ENCODE peak calls at places on chromosomes 16 and 17, in six cellular contexts. One of them, this sample, is unnamed.

GRCh38 chr16:89409161-89409711 is 81.1 kb downstream of the ANKRD11 start:
- DNase-seq in mesendoderm: peak; percentile 85
- DNase-seq in mesenchymal stem cell: peak; percentile 56
- DNase-seq in H9: no peak
- DNase-seq in GM23248: peak; percentile 77
- DNase-seq in H1: no peak
- DNase-seq in this sample: no peak

GRCh38 chr17:67315865-67316264 is 50.5 kb downstream of the PSMD12 start:
- DNase-seq in mesendoderm: no peak
- DNase-seq in mesenchymal stem cell: no peak
- DNase-seq in H9: no peak
- DNase-seq in GM23248: no peak
- DNase-seq in H1: no peak
- DNase-seq in this sample: no peak

GRCh38 chr17:46964315-46965265 is 14.5 kb downstream of the RPRML start:
- DNase-seq in mesendoderm: peak; percentile 63
- DNase-seq in mesenchymal stem cell: peak; percentile 50
- DNase-seq in H9: peak; percentile 70
- DNase-seq in GM23248: peak; percentile 30
- DNase-seq in H1: peak; percentile 66
- DNase-seq in this sample: no peak

GRCh38 chr16:63346000-63346399 is 1309.8 kb upstream of the CDH8 start:
- DNase-seq in mesendoderm: no peak
- DNase-seq in mesenchymal stem cell: no peak
- DNase-seq in H9: no peak
- DNase-seq in GM23248: no peak
- DNase-seq in H1: no peak
- DNase-seq in this sample: no peak

GRCh38 chr17:21127508-21128077 is 829 bp downstream of the DHRS7B start:
- DNase-seq in mesendoderm: no peak
- DNase-seq in mesenchymal stem cell: no peak
- DNase-seq in H9: no peak
- DNase-seq in GM23248: peak; percentile 53
- DNase-seq in H1: no peak
- DNase-seq in this sample: no peak

GRCh38 chr16:15996432-15997109 is 47.2 kb downstream of the ABCC1 start:
- DNase-seq in mesendoderm: peak; percentile 66
- DNase-seq in mesenchymal stem cell: peak; percentile 93
- DNase-seq in H9: no peak
- DNase-seq in GM23248: peak; percentile 87
- DNase-seq in H1: no peak
- DNase-seq in this sample: peak; percentile 31

GRCh38 chr17:56499799-56500388 is 93.6 kb upstream of the NOG start:
- DNase-seq in mesendoderm: peak; percentile 48
- DNase-seq in mesenchymal stem cell: peak; percentile 39
- DNase-seq in H9: no peak
- DNase-seq in GM23248: peak; percentile 45
- DNase-seq in H1: no peak
- DNase-seq in this sample: no peak

GRCh38 chr16:11145173-11145820 is 110.7 kb downstream of the SOCS1 start:
- DNase-seq in mesendoderm: no peak
- DNase-seq in mesenchymal stem cell: no peak
- DNase-seq in H9: no peak
- DNase-seq in GM23248: peak; percentile 89
- DNase-seq in H1: no peak
- DNase-seq in this sample: peak; percentile 36

GRCh38 chr17:64635647-64636305 is 26.3 kb downstream of the SMURF2 start:
- DNase-seq in mesendoderm: no peak
- DNase-seq in mesenchymal stem cell: peak; percentile 51
- DNase-seq in H9: no peak
- DNase-seq in GM23248: peak; percentile 87
- DNase-seq in H1: no peak
- DNase-seq in this sample: no peak

GRCh38 chr17:62724398-62725146 is 83.5 kb downstream of the MARCHF10 start:
- DNase-seq in mesendoderm: no peak
- DNase-seq in mesenchymal stem cell: no peak
- DNase-seq in H9: peak; percentile 31
- DNase-seq in GM23248: peak; percentile 40
- DNase-seq in H1: no peak
- DNase-seq in this sample: no peak

DNA sequence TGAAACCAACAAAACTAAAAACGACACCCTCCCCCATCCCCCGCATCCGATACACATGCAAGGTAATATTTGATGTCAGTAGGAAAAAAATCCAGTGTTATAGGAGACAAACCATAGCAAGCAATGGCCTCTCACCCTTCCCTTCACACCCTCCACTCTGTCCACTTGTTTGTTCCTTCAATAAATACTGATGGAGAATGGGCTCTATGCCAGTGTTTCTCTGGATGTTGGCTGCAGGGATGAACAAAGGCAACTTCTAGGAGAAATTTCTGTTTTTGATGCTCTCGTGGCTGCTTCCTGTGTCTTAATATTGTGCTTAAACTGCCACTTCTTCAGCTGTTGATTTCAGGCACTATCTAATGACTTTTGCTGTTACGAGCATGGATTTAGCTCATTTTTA is 98.8 kb downstream of the WWOX start:
- DNase-seq in mesendoderm: no peak
- DNase-seq in mesenchymal stem cell: no peak
- DNase-seq in H9: no peak
- DNase-seq in GM23248: no peak
- DNase-seq in H1: no peak
- DNase-seq in this sample: no peak
- H3K4me1 ChIP-seq in mesendoderm: no peaks in the 10 kb centered on the region
- H3K4me1 ChIP-seq in mesenchymal stem cell: no peaks in the 10 kb centered on the region
- H3K4me1 ChIP-seq in H9: no peaks in the 10 kb centered on the region
- H3K4me1 ChIP-seq in GM23248: no peaks in the 10 kb centered on the region
- H3K4me1 ChIP-seq in H1: peaks cover 3% of the 10 kb centered on the region
- H3K4me1 ChIP-seq in this sample: no peaks in the 10 kb centered on the region

GRCh38 chr16:4387769-4388168 is 16.1 kb downstream of the VASN start:
- DNase-seq in mesendoderm: no peak
- DNase-seq in mesenchymal stem cell: no peak
- DNase-seq in H9: no peak
- DNase-seq in GM23248: no peak
- DNase-seq in H1: peak; percentile 47
- DNase-seq in this sample: no peak

GRCh38 chr16:4388275-4389021 is 16.8 kb downstream of the VASN start:
- DNase-seq in mesendoderm: peak; percentile 85
- DNase-seq in mesenchymal stem cell: no peak
- DNase-seq in H9: no peak
- DNase-seq in GM23248: peak; percentile 57
- DNase-seq in H1: peak; percentile 51
- DNase-seq in this sample: peak; percentile 67

GRCh38 chr16:4390266-4391260 is 18.9 kb downstream of the VASN start:
- DNase-seq in mesendoderm: peak; percentile 70
- DNase-seq in mesenchymal stem cell: no peak
- DNase-seq in H9: peak; percentile 76
- DNase-seq in GM23248: no peak
- DNase-seq in H1: no peak
- DNase-seq in this sample: no peak

GRCh38 chr16:4386951-4387565 is 15.4 kb downstream of the VASN start:
- DNase-seq in mesendoderm: no peak
- DNase-seq in mesenchymal stem cell: no peak
- DNase-seq in H9: no peak
- DNase-seq in GM23248: peak; percentile 57
- DNase-seq in H1: no peak
- DNase-seq in this sample: no peak

DNA sequence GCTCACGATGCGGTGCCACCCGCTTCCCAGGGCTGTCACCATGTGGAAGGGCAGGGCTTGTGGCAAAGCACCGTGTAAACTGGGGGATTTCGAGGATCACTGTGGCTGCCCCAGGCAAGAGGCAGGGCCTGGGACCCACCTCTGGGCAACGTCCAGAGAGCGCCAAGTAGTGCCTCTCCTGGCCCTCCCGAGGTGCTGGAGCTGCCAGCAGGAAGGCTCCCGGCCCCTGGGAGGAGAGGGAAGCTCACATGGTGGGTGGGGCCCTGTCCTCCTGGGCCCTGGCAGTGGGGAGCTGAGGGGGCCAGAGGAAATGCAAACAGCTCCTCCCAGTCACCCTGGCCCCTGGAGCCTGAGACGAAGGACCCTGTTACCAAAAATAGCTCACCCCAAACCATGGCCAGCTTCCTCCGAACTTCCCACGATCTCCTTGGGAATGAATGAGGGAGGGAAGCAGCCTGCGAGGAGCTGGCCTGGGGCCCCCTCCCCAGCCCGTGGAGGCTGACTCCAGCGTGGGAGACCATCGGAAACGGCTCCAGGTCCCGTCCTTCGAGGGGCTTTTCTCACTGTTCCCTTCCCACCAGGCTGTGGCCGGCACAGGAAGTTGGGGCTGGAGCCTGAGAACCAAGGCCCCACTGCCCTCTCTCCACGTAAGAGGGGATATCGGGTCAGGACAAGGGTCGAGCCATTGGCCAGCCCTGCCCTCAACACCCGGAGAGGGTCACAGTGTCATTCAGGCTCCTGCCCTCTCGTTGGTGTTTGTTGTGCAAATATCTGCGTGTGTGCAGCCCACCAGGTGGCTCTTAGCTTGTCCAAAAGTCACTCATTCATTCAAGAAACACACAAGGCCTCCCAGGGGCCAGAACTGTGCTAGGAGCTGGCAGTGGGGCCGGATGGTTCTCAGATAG is 17.7 kb downstream of the VASN start:
- DNase-seq in mesendoderm: no peak
- DNase-seq in mesenchymal stem cell: no peak
- DNase-seq in H9: no peak
- DNase-seq in GM23248: peak; percentile 28
- DNase-seq in H1: peak; percentile 58
- DNase-seq in this sample: no peak
- H3K4me1 ChIP-seq in mesendoderm: peaks cover 16% of the 10 kb centered on the region
- H3K4me1 ChIP-seq in mesenchymal stem cell: peaks cover 70% of the 10 kb centered on the region
- H3K4me1 ChIP-seq in H9: peaks cover 5% of the 10 kb centered on the region
- H3K4me1 ChIP-seq in GM23248: peaks cover 61% of the 10 kb centered on the region
- H3K4me1 ChIP-seq in H1: peaks cover 47% of the 10 kb centered on the region
- H3K4me1 ChIP-seq in this sample: peaks cover 56% of the 10 kb centered on the region

GRCh38 chr17:76270770-76271668 is 5.9 kb downstream of the UBALD2 start:
- DNase-seq in mesendoderm: no peak
- DNase-seq in mesenchymal stem cell: no peak
- DNase-seq in H9: no peak
- DNase-seq in GM23248: no peak
- DNase-seq in H1: no peak
- DNase-seq in this sample: no peak
- H3K4me1 ChIP-seq in mesendoderm: peaks cover 7% of the 10 kb centered on the region
- H3K4me1 ChIP-seq in mesenchymal stem cell: peaks cover 67% of the 10 kb centered on the region
- H3K4me1 ChIP-seq in H9: peaks cover 5% of the 10 kb centered on the region
- H3K4me1 ChIP-seq in GM23248: peaks cover 16% of the 10 kb centered on the region
- H3K4me1 ChIP-seq in H1: peaks cover 27% of the 10 kb centered on the region
- H3K4me1 ChIP-seq in this sample: peaks cover 62% of the 10 kb centered on the region

GRCh38 chr17:967122-967521 is 12.5 kb downstream of the NXN start:
- DNase-seq in mesendoderm: no peak
- DNase-seq in mesenchymal stem cell: no peak
- DNase-seq in H9: no peak
- DNase-seq in GM23248: no peak
- DNase-seq in H1: no peak
- DNase-seq in this sample: no peak

GRCh38 chr17:970388-970768 is 9.2 kb downstream of the NXN start:
- DNase-seq in mesendoderm: no peak
- DNase-seq in mesenchymal stem cell: no peak
- DNase-seq in H9: no peak
- DNase-seq in GM23248: no peak
- DNase-seq in H1: no peak
- DNase-seq in this sample: no peak

GRCh38 chr17:969767-970387 is 9.7 kb downstream of the NXN start:
- DNase-seq in mesendoderm: no peak
- DNase-seq in mesenchymal stem cell: peak; percentile 82
- DNase-seq in H9: no peak
- DNase-seq in GM23248: peak; percentile 61
- DNase-seq in H1: no peak
- DNase-seq in this sample: no peak

GRCh38 chr17:965311-965989 is 14.1 kb downstream of the NXN start:
- DNase-seq in mesendoderm: peak; percentile 99
- DNase-seq in mesenchymal stem cell: peak; percentile 92
- DNase-seq in H9: no peak
- DNase-seq in GM23248: no peak
- DNase-seq in H1: no peak
- DNase-seq in this sample: no peak

GRCh38 chr17:968812-969766 is 10.5 kb downstream of the NXN start:
- DNase-seq in mesendoderm: no peak
- DNase-seq in mesenchymal stem cell: no peak
- DNase-seq in H9: no peak
- DNase-seq in GM23248: peak; percentile 82
- DNase-seq in H1: no peak
- DNase-seq in this sample: no peak
- H3K4me1 ChIP-seq in mesendoderm: peaks cover 24% of the 10 kb centered on the region
- H3K4me1 ChIP-seq in mesenchymal stem cell: peaks cover 30% of the 10 kb centered on the region
- H3K4me1 ChIP-seq in H9: peaks cover 8% of the 10 kb centered on the region
- H3K4me1 ChIP-seq in GM23248: peaks cover 16% of the 10 kb centered on the region
- H3K4me1 ChIP-seq in H1: peaks cover 32% of the 10 kb centered on the region
- H3K4me1 ChIP-seq in this sample: no peaks in the 10 kb centered on the region

GRCh38 chr16:68283346-68283745 is 19.0 kb downstream of the SLC7A6 start:
- DNase-seq in mesendoderm: no peak
- DNase-seq in mesenchymal stem cell: no peak
- DNase-seq in H9: no peak
- DNase-seq in GM23248: no peak
- DNase-seq in H1: no peak
- DNase-seq in this sample: no peak

GRCh38 chr16:68281368-68282063 is 17.2 kb downstream of the SLC7A6 start:
- DNase-seq in mesendoderm: no peak
- DNase-seq in mesenchymal stem cell: no peak
- DNase-seq in H9: no peak
- DNase-seq in GM23248: no peak
- DNase-seq in H1: no peak
- DNase-seq in this sample: no peak

GRCh38 chr16:68280160-68280559 is 15.8 kb downstream of the SLC7A6 start:
- DNase-seq in mesendoderm: no peak
- DNase-seq in mesenchymal stem cell: no peak
- DNase-seq in H9: no peak
- DNase-seq in GM23248: no peak
- DNase-seq in H1: no peak
- DNase-seq in this sample: no peak

GRCh38 chr16:68283840-68284595 is 19.7 kb downstream of the SLC7A6 start:
- DNase-seq in mesendoderm: no peak
- DNase-seq in mesenchymal stem cell: no peak
- DNase-seq in H9: no peak
- DNase-seq in GM23248: no peak
- DNase-seq in H1: no peak
- DNase-seq in this sample: no peak

GRCh38 chr16:68282064-68282452 is 17.7 kb downstream of the SLC7A6 start:
- DNase-seq in mesendoderm: no peak
- DNase-seq in mesenchymal stem cell: no peak
- DNase-seq in H9: no peak
- DNase-seq in GM23248: no peak
- DNase-seq in H1: no peak
- DNase-seq in this sample: no peak
- H3K4me1 ChIP-seq in mesendoderm: no peaks in the 10 kb centered on the region
- H3K4me1 ChIP-seq in mesenchymal stem cell: no peaks in the 10 kb centered on the region
- H3K4me1 ChIP-seq in H9: no peaks in the 10 kb centered on the region
- H3K4me1 ChIP-seq in GM23248: peaks cover 4% of the 10 kb centered on the region
- H3K4me1 ChIP-seq in H1: no peaks in the 10 kb centered on the region
- H3K4me1 ChIP-seq in this sample: peaks cover 77% of the 10 kb centered on the region